ENCODE peak calls at places on chromosomes 11 and 22, in seven cellular contexts. X is OCI-LY7, V is GM23248, M is HCT116, C is neural progenitor cell, L is GM23338, Y is hepatocyte. Z is an unnamed sample.
A peak's percentile ranks its signal among the peaks of the same experiment; 100 is the strongest.

GRCh38 chr22:25282346-25282670 is 62.9 kb downstream of the CRYBB2 start:
- DNase-seq in X (no peak), V (no peak), M (no peak), C (no peak), L (peak; percentile 81), Y (no peak), Z (no peak)

GRCh38 chr11:369336-370018 is at the start of gene B4GALNT4:
- DNase-seq in X (no peak), V (peak; percentile 76), M (no peak), C (peak; percentile 78), L (peak; percentile 67), Y (peak; percentile 72), Z (no peak)

GRCh38 chr22:28741758-28742561 is at the start of the genes CHEK2 and HSCB:
- DNase-seq in X (peak; percentile 99), V (peak; percentile 99), M (peak; percentile 97), C (peak; percentile 99), L (peak; percentile 99), Y (peak; percentile 99), Z (peak; percentile 99)

GRCh38 chr11:36702330-36703054 is 104.5 kb upstream of the RAG2 start:
- DNase-seq in X (peak; percentile 46), V (peak; percentile 72), M (peak; percentile 66), C (peak; percentile 78), L (peak; percentile 85), Y (peak; percentile 78), Z (peak; percentile 55)

GRCh38 chr22:32255726-32256125 is 579 bp upstream of the SLC5A4 start:
- DNase-seq in X (no peak), V (no peak), M (no peak), C (no peak), L (no peak), Y (peak; percentile 19), Z (no peak)

GRCh38 chr11:3615998-3616397 is 25.8 kb downstream of the ART5 start:
- DNase-seq in X (no peak), V (no peak), M (no peak), C (no peak), L (no peak), Y (no peak), Z (no peak)

GRCh38 chr11:57637626-57638004 is 12.1 kb downstream of the YPEL4 start:
- DNase-seq in X (no peak), V (peak; percentile 30), M (no peak), C (peak; percentile 85), L (peak; percentile 90), Y (peak; percentile 58), Z (no peak)

GRCh38 chr11:69040581-69041260 is 8.0 kb upstream of the TPCN2 start:
- DNase-seq in X (no peak), V (peak; percentile 71), M (no peak), C (no peak), L (no peak), Y (no peak), Z (no peak)

GRCh38 chr22:30825711-30826505 is 131.2 kb downstream of the OSBP2 start:
- DNase-seq in X (no peak), V (no peak), M (no peak), C (no peak), L (no peak), Y (no peak), Z (no peak)

GRCh38 chr22:39622881-39623367 is 52.4 kb downstream of the CACNA1I start:
- DNase-seq in X (no peak), V (peak; percentile 48), M (peak; percentile 40), C (peak; percentile 75), L (peak; percentile 89), Y (peak; percentile 63), Z (peak; percentile 57)

GRCh38 chr22:44003776-44004460 is 20.2 kb upstream of the PARVB start:
- DNase-seq in X (no peak), V (no peak), M (peak; percentile 7), C (peak; percentile 63), L (peak; percentile 70), Y (no peak), Z (no peak)

GRCh38 chr22:30943368-30943767 is 25.2 kb downstream of the MORC2 start:
- DNase-seq in X (no peak), V (no peak), M (no peak), C (no peak), L (no peak), Y (no peak), Z (no peak)

GRCh38 chr11:43987384-43988039 is 45.1 kb downstream of the C11orf96 start:
- DNase-seq in X (no peak), V (peak; percentile 86), M (no peak), C (no peak), L (no peak), Y (peak; percentile 49), Z (no peak)
- H3K27ac ChIP-seq in X (no peak overlapping the region), V (peak overlapping the region; percentile 52), M (no peak overlapping the region), C (no peak overlapping the region), L (no peak overlapping the region), Y (peak overlapping the region; percentile 60), Z (no peak overlapping the region)

GRCh38 chr11:126164781-126165180 is 46.7 kb downstream of the RPUSD4 start:
- DNase-seq in X (no peak), V (no peak), M (no peak), C (no peak), L (no peak), Y (no peak), Z (no peak)

GRCh38 chr11:126167476-126167875 is 44.0 kb downstream of the RPUSD4 start:
- DNase-seq in X (no peak), V (no peak), M (no peak), C (no peak), L (no peak), Y (no peak), Z (no peak)

GRCh38 chr11:126163779-126164178 is 47.7 kb downstream of the RPUSD4 start:
- DNase-seq in X (no peak), V (no peak), M (no peak), C (no peak), L (no peak), Y (no peak), Z (no peak)

GRCh38 chr11:126166413-126166812 is 45.0 kb downstream of the RPUSD4 start:
- DNase-seq in X (no peak), V (no peak), M (no peak), C (no peak), L (no peak), Y (no peak), Z (no peak)

DNA sequence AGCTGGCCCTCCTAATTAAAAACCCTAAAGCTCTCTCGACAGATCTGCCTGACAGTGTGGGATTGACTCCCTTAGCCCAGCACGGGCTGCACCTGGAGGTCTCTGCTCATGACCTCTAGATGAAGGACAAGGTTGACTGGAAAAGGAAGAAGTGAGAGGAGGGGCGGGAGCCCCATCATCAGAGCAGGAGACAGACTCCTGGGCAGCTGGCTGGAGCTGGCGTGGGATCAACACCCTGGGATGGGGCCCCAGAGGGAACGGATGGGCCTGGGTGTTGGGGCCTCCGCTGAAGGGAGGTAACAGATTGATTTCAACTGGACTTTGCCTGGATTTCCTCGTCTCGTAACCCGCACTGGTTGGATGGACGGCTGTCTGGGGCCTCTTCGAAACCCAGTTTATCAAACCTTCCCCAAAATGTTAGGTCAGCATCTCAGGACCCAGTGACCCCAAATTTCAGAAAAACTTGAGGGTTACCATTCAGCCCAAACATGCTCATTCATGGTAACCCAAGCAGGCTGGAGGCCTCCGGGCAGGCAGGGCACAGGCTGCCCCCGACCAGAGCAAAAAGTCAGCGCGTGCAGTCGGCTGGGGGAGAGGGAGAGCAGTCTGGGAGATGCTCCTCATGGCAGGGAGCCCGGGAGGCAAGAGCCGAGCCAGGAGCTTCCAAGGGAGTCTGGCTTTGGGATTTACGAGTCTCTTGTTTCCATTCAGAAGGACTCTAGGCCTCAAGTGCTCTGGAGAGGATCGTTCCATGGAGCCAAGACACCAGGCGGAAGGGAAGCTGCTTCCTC is 45.9 kb downstream of the RPUSD4 start:
- DNase-seq in X (no peak), V (no peak), M (no peak), C (no peak), L (no peak), Y (no peak), Z (no peak)
- TF ChIP-seq EZH2phosphoT487 in X (no peak), V (no peak), M (no peak), C (no peak), L (no peak), Y (no peak), Z (no peak)

GRCh38 chr11:121479355-121479754 is 26.6 kb upstream of the SORL1-AS1 start:
- DNase-seq in X (no peak), V (no peak), M (no peak), C (peak; percentile 69), L (peak; percentile 81), Y (no peak), Z (no peak)
- H3K27ac ChIP-seq in X (no peak overlapping the region), V (no peak overlapping the region), M (no peak overlapping the region), C (peak overlapping the region; percentile 90), L (peak overlapping the region; percentile 85), Y (no peak overlapping the region), Z (no peak overlapping the region)

GRCh38 chr11:95985174-95985808 is 61.4 kb upstream of the MTMR2 start:
- DNase-seq in X (no peak), V (peak; percentile 66), M (no peak), C (no peak), L (no peak), Y (no peak), Z (no peak)

GRCh38 chr11:95991101-95991500 is 67.2 kb upstream of the MTMR2 start:
- DNase-seq in X (no peak), V (peak; percentile 29), M (no peak), C (no peak), L (no peak), Y (no peak), Z (no peak)

GRCh38 chr11:95991545-95991944 is 67.6 kb upstream of the MTMR2 start:
- DNase-seq in X (no peak), V (peak; percentile 18), M (no peak), C (no peak), L (no peak), Y (no peak), Z (no peak)

GRCh38 chr11:95989780-95990179 is 65.9 kb upstream of the MTMR2 start:
- DNase-seq in X (no peak), V (no peak), M (no peak), C (no peak), L (no peak), Y (no peak), Z (no peak)

GRCh38 chr11:95989216-95989615 is 65.3 kb upstream of the MTMR2 start:
- DNase-seq in X (no peak), V (no peak), M (no peak), C (no peak), L (no peak), Y (no peak), Z (no peak)
- TF ChIP-seq EZH2phosphoT487 in X (no peak), V (no peak), M (no peak), C (no peak), L (no peak), Y (no peak), Z (no peak)

DNA sequence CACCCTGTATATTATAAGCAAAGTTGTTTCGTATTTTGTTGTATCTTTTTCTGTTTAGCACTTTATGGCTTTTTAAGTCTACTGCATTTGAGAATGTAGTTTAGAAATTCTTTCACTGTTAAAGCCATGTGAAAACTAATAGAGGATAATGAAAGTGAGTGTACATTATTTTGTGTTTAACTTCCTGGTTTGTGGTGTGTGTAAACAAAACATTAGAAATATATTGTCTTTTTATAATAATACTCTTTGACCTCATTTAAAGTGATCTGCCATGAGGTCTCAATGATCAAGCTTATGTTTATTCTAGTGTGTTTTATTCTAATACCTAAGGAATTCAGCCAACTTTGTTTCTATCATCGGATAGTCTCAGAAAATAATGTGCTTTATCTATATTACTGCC is 27.4 kb upstream of the TMEM45B start:
- DNase-seq in X (no peak), V (no peak), M (no peak), C (no peak), L (no peak), Y (no peak), Z (no peak)
- H3K27ac ChIP-seq in X (no peak overlapping the region), V (no peak overlapping the region), M (no peak overlapping the region), C (no peak overlapping the region), L (no peak overlapping the region), Y (peak overlapping the region; percentile 21), Z (no peak overlapping the region)

Z was measured in MM.1S.